ENCODE peak calls at places on chromosomes 5 and 9, in four cellular contexts. X, L, F and N are unnamed samples.

GRCh38 chr9:95507456-95508241 is 9.1 kb downstream of the PTCH1 start:
- DNase-seq in X (peak; percentile 32), L (peak; percentile 86), F (peak; percentile 26), N (peak; percentile 79)

GRCh38 chr9:82532504-82532903 is 530.4 kb downstream of the RASEF start:
- DNase-seq in X (peak; percentile 7), L (no peak), F (no peak), N (no peak)

GRCh38 chr9:137494104-137494544 is 35.0 kb upstream of the NSMF start:
- DNase-seq in X (peak; percentile 76), L (no peak), F (no peak), N (no peak)

GRCh38 chr9:86096382-86096781 is 3.0 kb downstream of the GOLM1 start:
- DNase-seq in X (peak; percentile 34), L (no peak), F (no peak), N (peak; percentile 61)

GRCh38 chr5:15594922-15595568 is 95.1 kb downstream of the FBXL7 start:
- DNase-seq in X (no peak), L (no peak), F (no peak), N (no peak)

GRCh38 chr5:56649569-56649968 is 165.8 kb upstream of the MAP3K1 start:
- DNase-seq in X (no peak), L (no peak), F (no peak), N (peak; percentile 79)

GRCh38 chr5:150241298-150242225 is 48.0 kb downstream of the CAMK2A start:
- DNase-seq in X (no peak), L (no peak), F (no peak), N (no peak)

GRCh38 chr5:112799661-112800060 is 61.4 kb upstream of the SRP19 start:
- DNase-seq in X (no peak), L (no peak), F (no peak), N (no peak)

GRCh38 chr9:72442212-72442607 is 77.2 kb upstream of the ZFAND5 start:
- DNase-seq in X (peak; percentile 84), L (peak; percentile 90), F (no peak), N (peak; percentile 73)

GRCh38 chr9:94991961-94992907 is 265.7 kb downstream of the AOPEP start:
- DNase-seq in X (no peak), L (peak; percentile 94), F (no peak), N (no peak)

GRCh38 chr9:98372077-98372812 is 116.8 kb upstream of the TBC1D2 start:
- DNase-seq in X (no peak), L (no peak), F (no peak), N (no peak)

GRCh38 chr9:134784612-134785305 is 95.9 kb upstream of the FCN2 start:
- DNase-seq in X (no peak), L (no peak), F (peak; percentile 9), N (no peak)

GRCh38 chr9:134782921-134783698 is 97.5 kb upstream of the FCN2 start:
- DNase-seq in X (no peak), L (no peak), F (no peak), N (no peak)

GRCh38 chr9:134779640-134780039 is 101.0 kb upstream of the FCN2 start:
- DNase-seq in X (no peak), L (no peak), F (no peak), N (no peak)

GRCh38 chr9:134783699-134784039 is 96.9 kb upstream of the FCN2 start:
- DNase-seq in X (no peak), L (no peak), F (no peak), N (no peak)

DNA sequence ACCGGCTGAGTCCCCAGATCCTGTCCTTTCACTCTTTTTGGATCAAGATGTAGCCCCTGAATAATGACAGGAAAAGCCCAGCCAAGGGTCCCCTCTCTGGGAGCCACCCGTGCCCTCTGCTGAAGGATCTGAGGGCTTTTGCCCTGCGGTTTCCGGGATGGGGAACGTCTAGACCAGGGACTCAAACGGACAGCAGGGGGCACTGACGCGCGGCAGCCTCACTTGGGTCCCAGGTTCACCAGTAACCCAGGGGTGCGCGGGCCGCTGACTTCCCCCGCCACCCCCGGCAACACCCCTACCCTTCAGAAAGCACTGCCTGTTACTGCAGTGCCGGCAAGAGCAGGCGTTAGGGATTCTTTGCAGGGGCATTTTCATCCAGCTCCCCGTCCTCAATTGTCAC is 98.7 kb upstream of the FCN2 start:
- DNase-seq in X (no peak), L (no peak), F (no peak), N (no peak)
- TF ChIP-seq CTCF in X (peak; percentile 27), L (no peak), F (no peak), N (peak; percentile 23)

DNA sequence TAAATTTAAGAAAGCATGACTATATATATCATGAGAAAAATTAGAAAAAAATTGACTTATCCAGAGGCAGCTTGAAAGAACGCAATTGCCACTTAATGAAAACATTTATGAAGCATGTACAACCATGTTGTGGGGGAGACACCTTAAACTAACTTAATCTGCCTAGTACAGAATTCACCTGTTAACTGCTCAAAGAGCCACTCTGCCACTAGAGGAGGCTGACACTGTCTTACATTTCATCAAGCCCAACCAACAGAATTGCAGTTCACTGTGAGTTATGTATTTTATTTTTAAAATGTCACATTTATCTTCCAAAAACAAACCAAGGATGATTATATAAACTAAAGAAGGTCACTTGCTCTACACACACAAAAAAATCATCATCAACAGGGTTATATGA is 252.9 kb downstream of the MLLT3 start:
- DNase-seq in X (no peak), L (no peak), F (no peak), N (no peak)
- TF ChIP-seq CTCF in X (peak; percentile 13), L (no peak), F (no peak), N (no peak)

GRCh38 chr9:32589083-32589713 is 16.2 kb upstream of the NDUFB6 start:
- DNase-seq in X (peak; percentile 68), L (peak; percentile 63), F (no peak), N (peak; percentile 74)
- TF ChIP-seq CTCF in X (peak; percentile 75), L (peak; percentile 77), F (peak; percentile 65), N (peak; percentile 63)

GRCh38 chr5:180831139-180832080 is 28.8 kb upstream of the MGAT1 start:
- DNase-seq in X (peak; percentile 80), L (peak; percentile 75), F (peak; percentile 61), N (peak; percentile 70)
- TF ChIP-seq CTCF in X (no peak), L (no peak), F (peak; percentile 38), N (no peak)

GRCh38 chr9:121333950-121334773 is 35.9 kb downstream of the STOM start:
- DNase-seq in X (no peak), L (no peak), F (no peak), N (peak; percentile 16)

GRCh38 chr9:121331549-121331948 is 38.5 kb downstream of the STOM start:
- DNase-seq in X (no peak), L (no peak), F (no peak), N (peak; percentile 38)

GRCh38 chr9:121328476-121328875 is 41.6 kb downstream of the STOM start:
- DNase-seq in X (no peak), L (no peak), F (no peak), N (no peak)

GRCh38 chr9:121328876-121329681 is 41.0 kb downstream of the STOM start:
- DNase-seq in X (no peak), L (no peak), F (no peak), N (no peak)

GRCh38 chr9:121331992-121332685 is 37.9 kb downstream of the STOM start:
- DNase-seq in X (peak; percentile 16), L (peak; percentile 44), F (no peak), N (peak; percentile 85)
- TF ChIP-seq CTCF in X (peak; percentile 20), L (peak; percentile 20), F (peak; percentile 35), N (peak; percentile 61)

GRCh38 chr5:80204808-80205614 is 50.8 kb downstream of the SERINC5 start:
- DNase-seq in X (no peak), L (no peak), F (no peak), N (no peak)
- TF ChIP-seq CTCF in X (no peak), L (no peak), F (no peak), N (no peak)

DNA sequence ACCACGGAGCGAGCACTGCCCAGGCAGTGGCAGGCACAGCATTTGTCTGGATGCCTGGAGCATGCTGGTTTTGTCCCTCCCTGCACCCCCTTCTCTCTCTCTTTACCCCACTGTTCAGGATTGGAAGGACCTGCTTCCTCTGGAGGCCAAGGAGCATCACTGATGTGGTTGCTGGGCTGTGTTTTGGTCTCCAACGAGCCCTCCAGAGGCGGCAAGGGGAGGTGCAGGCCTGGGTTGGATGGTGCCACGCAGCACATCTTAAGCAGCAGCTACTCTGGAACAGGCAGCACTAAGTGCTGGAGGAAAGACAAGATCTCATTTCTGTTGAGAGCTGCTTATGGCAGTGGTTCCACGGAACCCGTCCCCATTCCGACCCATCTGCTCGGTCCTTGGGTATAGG is 139.6 kb downstream of the CMYA5 start:
- DNase-seq in X (no peak), L (peak; percentile 32), F (peak; percentile 26), N (no peak)
- TF ChIP-seq CTCF in X (peak; percentile 40), L (no peak), F (peak; percentile 53), N (no peak)

GRCh38 chr5:130545291-130545690 is 619.8 kb downstream of the HINT1 start:
- DNase-seq in X (peak; percentile 74), L (no peak), F (no peak), N (no peak)
- TF ChIP-seq CTCF in X (peak; percentile 40), L (peak; percentile 10), F (no peak), N (no peak)

DNA sequence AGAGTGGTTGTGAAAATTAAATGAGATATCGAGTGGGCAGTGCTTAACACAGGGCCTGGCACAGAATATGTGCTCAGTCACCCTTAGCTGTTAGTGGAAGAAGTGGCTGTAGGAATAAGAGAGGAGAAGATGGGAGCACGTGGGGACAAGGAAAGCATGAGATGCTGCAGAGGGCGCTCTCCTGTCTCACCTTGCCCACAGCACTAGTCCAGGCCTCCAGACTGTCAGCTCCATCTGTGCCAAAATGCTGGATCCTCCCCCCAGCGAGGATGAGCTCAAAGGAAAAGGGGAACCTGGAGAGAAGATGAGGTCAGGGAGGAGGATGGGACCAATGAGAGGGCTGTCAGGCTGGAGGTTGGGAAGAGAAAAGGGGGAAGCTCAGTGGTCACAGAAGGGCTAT is 12.5 kb downstream of the ARAP3 start:
- DNase-seq in X (no peak), L (no peak), F (no peak), N (no peak)
- TF ChIP-seq CTCF in X (peak; percentile 27), L (no peak), F (no peak), N (no peak)